ENCODE peak calls at places on chromosomes 13 and 19, in seven cellular contexts. L is WTC11; P is kidney epithelial cell; B is T follicular helper cell; J is fibroblast of pulmonary artery; Y is ureter; F is activated CD8-positive, alpha-beta T cell treated with anti-CD3 and anti-CD28 coated beads, Interleukin-2, amount 10 ng/mL, durations not matched to agents 7 days and 5 days. O is an unnamed sample.

GRCh38 chr13:107043016-107043957 is 475.4 kb upstream of the ARGLU1 start:
- DNase-seq in P (peak; percentile 61), F (no peak), L (no peak), J (no peak), B (no peak), Y (no peak), O (no peak)

GRCh38 chr19:19083413-19084178 is 19.8 kb downstream of the SLC25A42 start:
- DNase-seq in P (no peak), J (no peak), Y (no peak), L (no peak), B (no peak), F (no peak), O (no peak)

GRCh38 chr19:17402982-17403855 is 2.2 kb downstream of the BST2 start:
- DNase-seq in Y (no peak), B (peak; percentile 34), L (peak; percentile 77), P (no peak), F (peak; percentile 60), J (no peak), O (no peak)

GRCh38 chr13:57470491-57470890 is 161.1 kb upstream of the PCDH17 start:
- DNase-seq in J (no peak), B (no peak), L (no peak), F (no peak), Y (no peak), P (no peak), O (no peak)

GRCh38 chr13:81017525-81018152 is 676.7 kb upstream of the SPRY2 start:
- DNase-seq in Y (no peak), L (no peak), J (peak; percentile 81), F (no peak), B (no peak), P (peak; percentile 19), O (peak; percentile 75)

GRCh38 chr13:46546084-46546786 is 6.7 kb upstream of the LRCH1 start:
- DNase-seq in F (no peak), L (no peak), P (no peak), B (no peak), J (no peak), Y (no peak), O (no peak)

GRCh38 chr13:20125129-20125782 is 35.6 kb downstream of the GJA3 start:
- DNase-seq in B (no peak), F (no peak), L (no peak), Y (no peak), J (peak; percentile 67), P (no peak), O (peak; percentile 65)

GRCh38 chr19:5059191-5059579 is 90.3 kb downstream of the KDM4B start:
- DNase-seq in L (no peak), P (no peak), Y (no peak), B (no peak), J (no peak), F (no peak), O (no peak)

GRCh38 chr19:42246143-42246868 is 3.9 kb upstream of the GSK3A start:
- DNase-seq in F (no peak), J (peak; percentile 80), L (peak; percentile 75), Y (peak; percentile 80), B (no peak), P (no peak), O (peak; percentile 87)

O was measured in cardiac fibroblast.